ENCODE peak calls at places on chromosomes 2 and 18, in eight cellular contexts. V, C, L, M, A, G, Q and F are unnamed samples.

GRCh38 chr2:162153608-162154224 is 1.7 kb upstream of the GCG start:
- DNase-seq in V (peak; percentile 0), C (no peak), L (peak; percentile 67), M (peak; percentile 53), A (no peak), G (peak; percentile 73), Q (peak; percentile 70), F (peak; percentile 61)

GRCh38 chr2:182868049-182868422 is 1.6 kb upstream of the FRZB start:
- DNase-seq in V (no peak), C (no peak), L (no peak), M (no peak), A (no peak), G (no peak), Q (no peak), F (no peak)

GRCh38 chr2:150977296-150977695 is 284.4 kb downstream of the RBM43 start:
- DNase-seq in V (no peak), C (no peak), L (no peak), M (no peak), A (no peak), G (no peak), Q (no peak), F (no peak)

GRCh38 chr2:170462433-170463205 is 252.5 kb upstream of the SP5 start:
- DNase-seq in V (no peak), C (no peak), L (no peak), M (no peak), A (no peak), G (peak; percentile 10), Q (no peak), F (no peak)

GRCh38 chr18:8706981-8707940 is 1.9 kb downstream of the MTCL1 start:
- DNase-seq in V (peak; percentile 16), C (peak; percentile 92), L (peak; percentile 87), M (peak; percentile 82), A (peak; percentile 80), G (no peak), Q (peak; percentile 33), F (peak; percentile 42)

GRCh38 chr2:234395801-234396478 is 100.9 kb downstream of the ARL4C start:
- DNase-seq in V (no peak), C (no peak), L (no peak), M (no peak), A (no peak), G (no peak), Q (no peak), F (no peak)

GRCh38 chr18:65788373-65788772 is 37.6 kb downstream of the CDH7 start:
- DNase-seq in V (no peak), C (no peak), L (no peak), M (peak; percentile 65), A (no peak), G (no peak), Q (no peak), F (no peak)

GRCh38 chr18:75811156-75811555 is 383.7 kb upstream of the SMIM21 start:
- DNase-seq in V (no peak), C (no peak), L (no peak), M (no peak), A (no peak), G (no peak), Q (no peak), F (no peak)

GRCh38 chr2:15400240-15400826 is 160.8 kb downstream of the NBAS start:
- DNase-seq in V (no peak), C (no peak), L (no peak), M (no peak), A (no peak), G (no peak), Q (no peak), F (no peak)

GRCh38 chr2:33458248-33458819 is 18.1 kb upstream of the RASGRP3 start:
- DNase-seq in V (no peak), C (no peak), L (no peak), M (no peak), A (no peak), G (peak; percentile 34), Q (no peak), F (no peak)

GRCh38 chr18:47413327-47413726 is 161.9 kb upstream of the SKOR2 start:
- DNase-seq in V (no peak), C (no peak), L (no peak), M (no peak), A (no peak), G (no peak), Q (no peak), F (no peak)

GRCh38 chr2:10916953-10917352 is 5.2 kb downstream of the KCNF1 start:
- DNase-seq in V (no peak), C (no peak), L (no peak), M (no peak), A (no peak), G (no peak), Q (no peak), F (no peak)

GRCh38 chr2:58055027-58055786 is 8.6 kb downstream of the VRK2 start:
- DNase-seq in V (no peak), C (no peak), L (no peak), M (no peak), A (no peak), G (no peak), Q (no peak), F (no peak)

GRCh38 chr18:22705328-22705727 is 227.8 kb upstream of the RBBP8 start:
- DNase-seq in V (no peak), C (no peak), L (no peak), M (peak; percentile 56), A (no peak), G (peak; percentile 14), Q (no peak), F (no peak)

GRCh38 chr2:241074065-241074818 is 27.8 kb downstream of the MTERF4 start:
- DNase-seq in V (no peak), C (no peak), L (peak; percentile 48), M (no peak), A (no peak), G (no peak), Q (no peak), F (no peak)

GRCh38 chr2:241073166-241074064 is 28.7 kb downstream of the MTERF4 start:
- DNase-seq in V (no peak), C (no peak), L (peak; percentile 43), M (no peak), A (peak; percentile 74), G (no peak), Q (no peak), F (no peak)

GRCh38 chr2:241071677-241072111 is 30.4 kb downstream of the MTERF4 start:
- DNase-seq in V (no peak), C (no peak), L (no peak), M (no peak), A (no peak), G (no peak), Q (no peak), F (no peak)

GRCh38 chr2:241072151-241072550 is 29.9 kb downstream of the MTERF4 start:
- DNase-seq in V (no peak), C (no peak), L (peak; percentile 44), M (no peak), A (no peak), G (no peak), Q (no peak), F (no peak)

DNA sequence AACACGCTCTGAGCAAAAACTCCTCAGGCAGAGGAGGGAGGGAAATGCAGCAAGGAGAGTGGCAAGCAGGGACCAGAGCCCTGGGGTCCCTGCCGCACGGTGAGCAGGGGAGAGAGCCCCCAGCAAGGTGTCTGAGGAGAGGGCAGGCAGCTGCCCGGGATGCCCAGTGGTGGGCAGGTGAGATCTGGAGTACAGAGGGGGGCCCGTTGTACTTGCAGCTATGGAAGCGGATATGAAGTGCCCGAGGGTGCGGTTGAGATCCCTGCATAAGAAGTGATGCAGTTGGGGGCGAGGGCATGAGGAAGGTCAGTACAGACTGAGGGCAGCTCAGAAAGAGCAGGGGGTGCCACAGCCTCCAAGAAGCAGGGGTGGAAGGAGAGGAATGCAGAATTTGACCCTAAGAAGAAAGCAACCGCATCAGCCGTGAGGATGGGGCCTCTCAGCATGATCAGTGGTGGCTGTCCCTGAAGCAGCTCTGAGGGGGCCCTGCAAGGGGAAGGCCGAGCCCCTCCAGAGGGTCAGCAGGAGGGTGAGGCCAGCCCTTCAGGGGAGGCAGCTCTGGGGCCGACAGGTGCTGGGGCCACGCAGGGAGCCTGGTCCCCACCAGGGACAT is 29.4 kb downstream of the MTERF4 start:
- DNase-seq in V (no peak), C (no peak), L (no peak), M (no peak), A (no peak), G (no peak), Q (no peak), F (no peak)
- TF ChIP-seq POLR2A in V (no peak), C (no peak), L (no peak), M (no peak), A (no peak), G (no peak), Q (no peak), F (no peak)

GRCh38 chr2:239299218-239299939 is 101.4 kb downstream of the HDAC4 start:
- DNase-seq in V (no peak), C (no peak), L (peak; percentile 64), M (no peak), A (peak; percentile 72), G (no peak), Q (no peak), F (no peak)
- TF ChIP-seq POLR2A in V (no peak), C (no peak), L (no peak), M (no peak), A (no peak), G (no peak), Q (no peak), F (no peak)

DNA sequence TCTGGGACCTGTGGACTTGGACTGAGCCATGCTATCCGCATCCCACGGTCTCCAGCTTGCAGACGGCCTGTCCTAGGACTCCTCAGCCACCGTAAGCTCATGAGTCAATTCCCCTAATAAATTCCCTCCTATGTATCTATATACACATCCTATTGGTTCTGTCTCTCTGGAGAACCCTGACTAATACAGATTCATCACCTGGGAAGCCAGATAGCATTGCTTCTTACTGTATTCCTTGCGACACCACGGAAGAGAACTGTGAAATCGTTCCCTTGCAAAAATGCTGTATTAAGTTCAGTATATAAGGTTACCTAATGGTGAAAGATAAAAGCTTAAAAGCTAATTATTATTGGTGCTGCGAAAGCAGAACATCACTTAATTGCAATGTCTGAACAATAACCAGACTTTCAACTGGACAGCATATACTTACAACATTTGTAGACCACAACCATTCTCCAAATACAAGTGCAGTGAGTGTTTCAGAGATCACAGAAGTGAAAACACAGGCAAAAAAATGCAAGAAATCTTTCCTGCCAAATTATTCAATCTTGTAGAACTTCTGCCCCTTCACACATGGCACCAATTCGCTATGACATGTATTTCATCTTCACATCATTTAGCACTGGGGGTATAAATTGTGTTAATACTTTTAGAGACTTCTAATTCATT is 352.9 kb downstream of the TXNL1 start:
- DNase-seq in V (no peak), C (no peak), L (no peak), M (no peak), A (no peak), G (no peak), Q (no peak), F (no peak)
- TF ChIP-seq POLR2A in V (no peak), C (no peak), L (no peak), M (no peak), A (no peak), G (no peak), Q (no peak), F (no peak)

DNA sequence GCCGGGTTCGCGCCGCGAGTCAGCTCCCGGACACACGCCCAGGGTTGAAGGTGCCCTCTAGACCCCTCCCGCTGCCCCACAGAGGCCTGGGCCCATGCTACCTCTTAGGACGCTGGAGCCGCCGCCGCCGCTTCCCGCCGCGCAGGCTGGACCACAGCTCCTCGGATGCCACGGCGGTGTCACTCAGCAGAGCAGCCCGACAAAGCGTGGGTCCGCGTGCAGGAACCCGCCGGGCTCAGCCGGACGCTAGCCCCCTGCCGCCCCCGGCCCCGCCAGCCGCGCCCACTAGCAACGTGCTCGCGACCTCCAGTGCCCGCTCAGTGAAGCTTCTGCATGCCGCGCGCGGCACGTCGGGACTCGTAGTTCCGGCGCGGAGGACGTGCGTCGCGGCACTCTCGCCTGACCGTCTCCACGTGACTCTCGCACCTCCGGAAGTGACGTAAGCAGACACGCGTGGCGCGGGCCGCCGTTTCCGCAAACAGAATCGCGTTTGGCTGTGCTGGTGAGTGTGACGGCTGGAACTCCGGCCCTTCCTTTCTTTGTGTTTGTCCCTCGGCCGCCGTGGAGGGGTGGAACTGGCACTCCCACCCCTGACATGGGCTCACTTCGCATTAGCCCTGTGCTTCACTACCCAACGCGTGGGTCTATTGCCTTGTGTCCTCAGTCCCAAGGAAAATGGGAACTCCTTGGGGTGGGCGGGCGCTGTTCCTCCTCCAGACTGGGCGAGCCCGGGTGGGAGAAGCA is at the start of the genes FAM210A and RNMT:
- DNase-seq in V (peak; percentile 70), C (peak; percentile 99), L (peak; percentile 98), M (peak; percentile 96), A (peak; percentile 99), G (peak; percentile 96), Q (peak; percentile 94), F (peak; percentile 99)
- TF ChIP-seq POLR2A in V (peak; percentile 79), C (peak; percentile 44), L (peak; percentile 63), M (peak; percentile 39), A (no peak), G (peak; percentile 65), Q (peak; percentile 87), F (peak; percentile 89)